ENCODE peak calls at places on chromosomes 4 and X, in six cellular contexts. O is activated B cell treated with CpG ODN at 0.5 μM for 24 hours, A is kidney epithelial cell, X is lower leg skin, F is neural crest cell, Z is left ventricle myocardium inferior. C is an unnamed sample.

GRCh38 chr4:161577604-161578301 is 586.0 kb downstream of the FSTL5 start:
- DNase-seq in O (no peak), A (no peak), X (no peak), F (no peak), Z (no peak), C (no peak)

GRCh38 chr4:149708513-149709175 is 107.0 kb downstream of the IQCM start:
- DNase-seq in O (no peak), A (peak), X (no peak), F (no peak), Z (no peak), C (no peak)

GRCh38 chr4:105637409-105638258 is 70.9 kb downstream of the INTS12 start:
- DNase-seq in O (no peak), A (no peak), X (peak), F (no peak), Z (peak), C (peak)

GRCh38 chr4:82031386-82031785 is 342.4 kb downstream of the HNRNPD start:
- DNase-seq in O (no peak), A (no peak), X (no peak), F (no peak), Z (no peak), C (no peak)

GRCh38 chr4:85489273-85489672 is 14.3 kb downstream of the ARHGAP24 start:
- DNase-seq in O (no peak), A (no peak), X (no peak), F (no peak), Z (no peak), C (no peak)

GRCh38 chrX:84248226-84248625 is 60.2 kb upstream of the RPS6KA6 start:
- DNase-seq in O (no peak), A (no peak), X (no peak), F (no peak), Z (no peak), C (no peak)

GRCh38 chr4:148447672-148448071 is 5.5 kb upstream of the NR3C2 start:
- DNase-seq in O (no peak), A (no peak), X (no peak), F (no peak), Z (no peak), C (no peak)

GRCh38 chr4:36292551-36293188 is 11.3 kb downstream of the DTHD1 start:
- DNase-seq in O (no peak), A (no peak), X (no peak), F (no peak), Z (no peak), C (no peak)

GRCh38 chr4:152202415-152202814 is 333.5 kb downstream of the FBXW7 start:
- DNase-seq in O (no peak), A (no peak), X (no peak), F (no peak), Z (no peak), C (no peak)
- TF ChIP-seq CTCF in O (no peak), A (no peak), X (no peak), F (no peak), Z (no peak), C (no peak)

GRCh38 chrX:21837056-21837455 is 2.4 kb upstream of the MBTPS2 start:
- DNase-seq in O (no peak), A (no peak), X (no peak), F (no peak), Z (no peak), C (no peak)

GRCh38 chrX:21838937-21839333 is 482 bp upstream of the MBTPS2 start:
- DNase-seq in O (no peak), A (no peak), X (no peak), F (no peak), Z (no peak), C (no peak)

GRCh38 chrX:21843179-21843578 is 3.8 kb downstream of the MBTPS2 start:
- DNase-seq in O (no peak), A (no peak), X (no peak), F (no peak), Z (no peak), C (no peak)

GRCh38 chrX:21840199-21840557 is 761 bp downstream of the MBTPS2 start:
- DNase-seq in O (no peak), A (no peak), X (no peak), F (no peak), Z (no peak), C (no peak)

GRCh38 chrX:21839334-21840198 is at the start of gene MBTPS2:
- DNase-seq in O (peak), A (peak), X (peak), F (peak), Z (peak), C (peak)
- TF ChIP-seq CTCF in O (no peak), A (peak), X (no peak), F (peak), Z (no peak), C (no peak)

GRCh38 chrX:107773906-107774435 is 1.6 kb downstream of the TSC22D3 start:
- DNase-seq in O (no peak), A (no peak), X (no peak), F (no peak), Z (no peak), C (no peak)

GRCh38 chrX:107775734-107776511 is at the start of gene TSC22D3:
- DNase-seq in O (peak), A (peak), X (peak), F (peak), Z (peak), C (no peak)

GRCh38 chrX:107773206-107773605 is 2.4 kb downstream of the TSC22D3 start:
- DNase-seq in O (no peak), A (no peak), X (no peak), F (no peak), Z (no peak), C (no peak)

GRCh38 chrX:107776649-107777535 is 641 bp upstream of the NCBP2L start:
- DNase-seq in O (peak), A (peak), X (peak), F (peak), Z (peak), C (peak)

DNA sequence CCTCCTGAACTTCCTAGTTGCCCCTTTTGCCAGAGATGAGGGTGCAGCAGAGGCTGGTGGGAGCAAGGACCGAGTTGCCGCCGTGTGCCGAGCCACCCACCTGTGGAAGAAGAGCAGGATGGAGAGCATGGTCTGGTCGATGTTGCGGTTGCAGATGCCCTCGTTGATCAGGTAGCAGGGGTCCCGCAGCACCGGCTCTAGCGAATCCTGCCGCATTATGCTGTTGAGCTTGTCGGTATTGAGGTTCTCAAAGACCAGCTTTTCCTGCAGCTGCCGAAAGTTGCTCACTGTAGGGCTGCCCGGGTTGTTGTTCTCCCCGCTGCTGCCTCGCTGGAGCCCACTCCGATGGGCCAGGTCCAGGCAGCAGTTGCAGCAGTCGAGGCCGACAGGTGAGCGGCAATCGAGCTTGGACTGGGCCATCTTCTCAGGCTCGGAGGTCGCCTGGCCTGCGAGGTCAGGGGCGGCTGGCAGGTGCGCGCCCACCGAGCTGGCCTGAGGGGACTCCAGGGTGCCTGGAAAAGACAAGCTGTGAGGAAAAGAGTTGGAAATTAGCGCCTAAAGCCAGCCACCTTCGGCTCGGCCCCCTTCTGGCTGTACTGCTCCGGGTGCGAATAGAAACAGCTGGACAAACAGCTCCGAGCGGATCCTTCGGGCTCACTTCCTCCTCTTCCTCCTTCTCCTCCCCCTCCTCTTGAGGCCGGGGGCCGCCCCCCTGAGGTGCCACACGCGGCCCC is 420 bp downstream of the TSC22D3 start:
- DNase-seq in O (peak), A (no peak), X (no peak), F (no peak), Z (no peak), C (no peak)
- TF ChIP-seq CTCF in O (no peak), A (peak), X (no peak), F (peak), Z (no peak), C (no peak)

GRCh38 chrX:38940547-38940946 is 139.3 kb downstream of the MID1IP1 start:
- DNase-seq in O (no peak), A (no peak), X (no peak), F (no peak), Z (no peak), C (no peak)

GRCh38 chrX:38937926-38938325 is 136.7 kb downstream of the MID1IP1 start:
- DNase-seq in O (no peak), A (no peak), X (no peak), F (no peak), Z (no peak), C (no peak)

GRCh38 chrX:38939067-38939466 is 137.8 kb downstream of the MID1IP1 start:
- DNase-seq in O (no peak), A (no peak), X (peak), F (no peak), Z (no peak), C (no peak)

GRCh38 chrX:38937400-38937799 is 136.1 kb downstream of the MID1IP1 start:
- DNase-seq in O (no peak), A (no peak), X (no peak), F (no peak), Z (no peak), C (no peak)

GRCh38 chrX:38935561-38935960 is 134.3 kb downstream of the MID1IP1 start:
- DNase-seq in O (no peak), A (no peak), X (no peak), F (no peak), Z (no peak), C (no peak)
- TF ChIP-seq CTCF in O (no peak), A (no peak), X (no peak), F (no peak), Z (no peak), C (no peak)

GRCh38 chr4:44928785-44929184 is 202.4 kb upstream of the GNPDA2 start:
- DNase-seq in O (no peak), A (no peak), X (no peak), F (no peak), Z (no peak), C (no peak)

GRCh38 chr4:44928062-44928380 is 201.7 kb upstream of the GNPDA2 start:
- DNase-seq in O (no peak), A (no peak), X (no peak), F (no peak), Z (no peak), C (no peak)

GRCh38 chr4:44931720-44932119 is 205.4 kb upstream of the GNPDA2 start:
- DNase-seq in O (no peak), A (no peak), X (no peak), F (no peak), Z (no peak), C (no peak)

GRCh38 chr4:44927361-44928061 is 201.2 kb upstream of the GNPDA2 start:
- DNase-seq in O (no peak), A (no peak), X (no peak), F (no peak), Z (no peak), C (no peak)
- TF ChIP-seq CTCF in O (no peak), A (peak), X (no peak), F (peak), Z (peak), C (peak)

GRCh38 chrX:40003071-40003981 is 94.4 kb downstream of the BCOR start:
- DNase-seq in O (no peak), A (no peak), X (no peak), F (no peak), Z (no peak), C (no peak)

GRCh38 chrX:40003982-40004535 is 93.7 kb downstream of the BCOR start:
- DNase-seq in O (no peak), A (no peak), X (no peak), F (no peak), Z (no peak), C (no peak)

GRCh38 chrX:39996561-39996960 is 101.2 kb downstream of the BCOR start:
- DNase-seq in O (no peak), A (peak), X (no peak), F (no peak), Z (no peak), C (no peak)

GRCh38 chrX:39995457-39995856 is 102.3 kb downstream of the BCOR start:
- DNase-seq in O (no peak), A (no peak), X (no peak), F (no peak), Z (no peak), C (no peak)

GRCh38 chrX:39998636-39999406 is 98.9 kb downstream of the BCOR start:
- DNase-seq in O (no peak), A (no peak), X (no peak), F (no peak), Z (no peak), C (no peak)
- TF ChIP-seq CTCF in O (no peak), A (no peak), X (no peak), F (no peak), Z (no peak), C (no peak)

GRCh38 chrX:57752866-57753265 is 72.8 kb upstream of the NLRP2B start:
- DNase-seq in O (no peak), A (no peak), X (no peak), F (no peak), Z (no peak), C (no peak)
- TF ChIP-seq CTCF in O (no peak), A (no peak), X (no peak), F (no peak), Z (no peak), C (peak)

GRCh38 chr4:110268790-110269189 is 70.4 kb upstream of the ELOVL6 start:
- DNase-seq in O (no peak), A (no peak), X (no peak), F (no peak), Z (no peak), C (no peak)

GRCh38 chr4:110265001-110265400 is 66.6 kb upstream of the ELOVL6 start:
- DNase-seq in O (no peak), A (no peak), X (no peak), F (no peak), Z (no peak), C (no peak)

GRCh38 chr4:110266136-110266535 is 67.7 kb upstream of the ELOVL6 start:
- DNase-seq in O (no peak), A (no peak), X (no peak), F (no peak), Z (no peak), C (no peak)

GRCh38 chr4:110270492-110271197 is 72.2 kb upstream of the ELOVL6 start:
- DNase-seq in O (no peak), A (peak), X (no peak), F (no peak), Z (no peak), C (no peak)

GRCh38 chr4:110268352-110268751 is 69.9 kb upstream of the ELOVL6 start:
- DNase-seq in O (no peak), A (no peak), X (no peak), F (no peak), Z (no peak), C (no peak)
- TF ChIP-seq CTCF in O (no peak), A (no peak), X (no peak), F (no peak), Z (no peak), C (no peak)

C was measured in mesothelial cell of epicardium.